ENCODE peak calls at places on chromosome 12, in four cellular contexts. W is GM06990, N is H9, Q is cardiac fibroblast. F is an unnamed sample.

GRCh38 chr12:13097526-13097925 is 5.9 kb downstream of the GSG1 start:
- DNase-seq in W (no peak), N (no peak), Q (peak), F (no peak)

GRCh38 chr12:103715494-103715893 is 125.5 kb downstream of the NT5DC3 start:
- DNase-seq in Q (no peak), N (no peak), W (no peak), F (no peak)

GRCh38 chr12:116123511-116124258 is 153.8 kb downstream of the MED13L start:
- DNase-seq in N (no peak), Q (peak), W (peak), F (peak)

GRCh38 chr12:43271659-43272058 is 280.3 kb downstream of the ADAMTS20 start:
- DNase-seq in N (no peak), Q (no peak), W (no peak), F (no peak)

GRCh38 chr12:124740691-124741137 is 123.0 kb downstream of the SCARB1 start:
- DNase-seq in Q (peak), W (no peak), N (no peak), F (peak)

GRCh38 chr12:46832084-46832704 is 6.4 kb upstream of the SLC38A4 start:
- DNase-seq in N (peak), W (no peak), Q (no peak), F (no peak)

GRCh38 chr12:78407722-78408121 is 456.9 kb upstream of the SYT1 start:
- DNase-seq in Q (peak), N (no peak), W (no peak), F (no peak)

GRCh38 chr12:779745-780734 is 27.7 kb downstream of the WNK1 start:
- DNase-seq in Q (peak), N (no peak), W (no peak), F (no peak)

GRCh38 chr12:44526655-44527199 is 349.4 kb downstream of the NELL2 start:
- DNase-seq in N (no peak), W (no peak), Q (no peak), F (no peak)

GRCh38 chr12:67957383-67957782 is 31.9 kb upstream of the IFNG-AS1 start:
- DNase-seq in W (no peak), N (no peak), Q (no peak), F (no peak)

GRCh38 chr12:120117961-120118709 is 1.6 kb upstream of the RAB35 start:
- DNase-seq in Q (peak), N (peak), W (no peak), F (no peak)

GRCh38 chr12:54384591-54385041 is at the start of gene ZNF385A:
- DNase-seq in Q (no peak), W (no peak), N (no peak), F (no peak)

DNA sequence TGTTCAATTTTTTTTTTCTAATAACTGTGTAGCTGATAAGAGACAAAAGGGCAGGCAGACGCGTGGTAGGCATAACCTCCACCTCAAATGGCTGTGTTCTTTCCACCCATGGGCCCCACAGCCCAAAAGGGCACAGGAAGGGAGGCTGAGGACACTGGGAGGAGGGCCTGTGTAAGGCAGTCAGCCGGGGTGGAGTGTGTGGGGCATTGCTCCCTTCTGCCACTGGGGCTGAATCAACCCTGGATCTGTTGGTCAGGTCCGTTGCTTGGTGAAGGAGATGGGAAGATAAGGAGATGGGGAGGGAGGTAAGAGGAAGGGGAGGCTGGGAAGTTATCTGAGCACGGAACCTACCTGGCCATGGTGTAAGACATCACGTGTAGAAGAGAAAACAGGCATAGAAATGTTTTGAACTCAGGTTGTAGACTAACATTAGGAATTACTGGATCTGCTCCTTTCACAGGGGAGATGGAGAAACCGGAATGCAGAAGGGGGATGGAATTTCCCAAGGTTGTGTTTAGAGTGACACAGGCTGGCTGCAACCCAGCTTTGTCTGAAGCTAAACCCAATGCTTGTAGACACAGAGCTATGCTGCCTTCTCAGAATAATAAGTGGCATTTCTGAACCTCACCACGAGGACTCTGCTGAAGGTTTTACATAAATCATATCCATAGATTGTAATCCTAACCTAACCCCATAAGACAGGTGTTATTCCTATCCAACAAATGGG is 138.5 kb upstream of the NOS1 start:
- DNase-seq in Q (no peak), N (no peak), W (no peak), F (no peak)
- TF ChIP-seq CTCF in Q (no peak), N (no peak), W (no peak), F (no peak)

GRCh38 chr12:53069621-53070410 is 9.4 kb downstream of the SPRYD3 start:
- DNase-seq in N (peak), Q (no peak), W (no peak), F (no peak)

GRCh38 chr12:53070901-53071492 is 8.2 kb downstream of the SPRYD3 start:
- DNase-seq in N (peak), W (no peak), Q (no peak), F (no peak)

GRCh38 chr12:53074290-53074998 is 4.7 kb downstream of the SPRYD3 start:
- DNase-seq in N (no peak), W (no peak), Q (no peak), F (no peak)

GRCh38 chr12:53073881-53074280 is 5.3 kb downstream of the SPRYD3 start:
- DNase-seq in Q (no peak), N (no peak), W (no peak), F (no peak)

DNA sequence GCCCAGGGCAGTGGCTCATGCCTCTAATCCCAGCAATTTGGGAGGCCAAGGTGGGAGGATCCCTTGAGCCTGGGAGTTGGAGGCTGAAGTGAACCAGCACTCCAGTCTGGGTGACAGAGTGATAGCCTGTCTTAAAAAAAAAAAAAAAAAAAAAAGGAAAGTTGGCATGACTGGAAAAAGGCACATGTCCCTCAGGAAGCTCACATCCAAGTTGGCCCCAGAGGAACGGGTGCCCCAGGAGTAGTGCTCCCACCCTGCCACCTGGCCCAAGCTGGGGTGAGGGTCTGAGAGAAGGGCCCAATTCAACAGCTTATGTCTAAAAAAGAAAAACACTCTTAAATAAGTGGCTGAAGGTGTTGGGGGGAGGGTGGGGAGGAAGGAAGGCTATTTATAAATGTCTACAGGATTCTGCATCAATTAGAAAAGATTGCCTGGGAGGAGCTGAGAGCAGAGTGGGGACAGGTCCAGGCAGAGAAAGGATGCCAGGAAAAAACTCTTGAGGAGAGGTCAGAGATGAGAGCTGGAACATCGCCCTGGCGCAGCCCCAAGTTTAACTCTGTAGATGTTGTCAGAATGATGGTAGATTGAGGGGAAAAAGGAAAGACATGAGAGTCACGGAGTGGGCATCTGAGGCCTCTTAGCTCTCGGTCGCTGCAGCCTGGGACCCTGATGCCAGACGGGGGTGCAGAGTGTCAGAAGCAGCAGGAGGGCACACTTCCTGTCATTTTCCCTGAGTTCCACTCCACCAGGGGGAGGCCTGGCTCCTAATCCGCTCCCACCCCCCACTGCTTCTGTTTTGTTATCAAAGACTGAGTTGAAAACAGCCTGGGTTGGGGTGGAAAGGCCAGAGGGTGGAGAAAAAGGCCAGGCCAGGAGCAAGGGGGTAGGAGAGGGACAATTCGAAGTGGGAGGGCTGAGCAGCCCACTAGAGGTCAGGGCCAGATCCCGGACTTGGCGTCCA is 7.3 kb downstream of the SPRYD3 start:
- DNase-seq in W (no peak), Q (peak), N (peak), F (no peak)
- TF ChIP-seq CTCF in W (no peak), Q (peak), N (peak), F (no peak)

GRCh38 chr12:108129017-108129812 is at the start of gene WSCD2:
- DNase-seq in W (peak), N (peak), Q (no peak), F (peak)
- TF ChIP-seq CTCF in W (no peak), N (peak), Q (no peak), F (no peak)

DNA sequence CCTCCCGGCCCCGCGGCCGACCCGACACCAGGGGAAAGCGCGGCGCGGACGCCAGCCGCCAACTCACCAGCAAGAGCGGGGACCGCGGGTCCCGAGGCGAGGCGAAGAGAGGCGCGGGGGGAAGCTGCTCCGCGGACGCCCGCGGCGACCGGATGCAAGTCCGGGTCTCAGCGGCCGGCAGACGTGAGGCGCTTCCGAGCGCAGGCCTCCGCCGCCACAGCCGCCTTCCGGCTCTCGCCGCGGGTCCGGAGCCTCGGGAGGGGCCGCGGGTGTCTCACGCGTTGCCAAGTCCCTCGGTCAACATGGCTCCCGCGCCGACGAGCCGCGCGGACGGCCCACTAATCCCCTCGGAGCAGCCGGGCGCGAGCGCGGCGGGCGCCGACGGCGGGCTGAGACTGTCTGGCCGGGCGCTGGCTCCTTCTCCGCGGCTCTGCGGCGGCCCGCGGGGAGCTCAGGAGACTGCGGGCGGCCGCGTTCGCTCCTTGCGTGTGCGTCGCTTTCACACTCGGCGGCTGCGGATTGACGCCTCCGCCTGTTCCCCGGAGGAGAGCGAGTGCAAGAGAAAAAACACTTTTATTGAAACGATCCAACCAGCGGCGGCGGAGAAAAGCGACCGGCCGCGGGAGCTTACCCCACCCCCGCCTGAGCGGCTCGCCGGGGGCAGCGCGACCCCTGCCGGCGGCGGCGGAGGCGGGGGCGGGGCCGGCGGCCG is at the start of gene CDK17:
- DNase-seq in W (peak), Q (peak), N (peak), F (peak)
- TF ChIP-seq CTCF in W (peak), Q (peak), N (peak), F (peak)

GRCh38 chr12:82870825-82871377 is 184.2 kb downstream of the TMTC2 start:
- DNase-seq in N (no peak), Q (no peak), W (no peak), F (no peak)

GRCh38 chr12:82866227-82866803 is 179.6 kb downstream of the TMTC2 start:
- DNase-seq in W (no peak), Q (no peak), N (no peak), F (no peak)

GRCh38 chr12:82862876-82863649 is 176.4 kb downstream of the TMTC2 start:
- DNase-seq in W (no peak), Q (no peak), N (no peak), F (no peak)

GRCh38 chr12:82866946-82867345 is 180.2 kb downstream of the TMTC2 start:
- DNase-seq in W (no peak), N (no peak), Q (no peak), F (no peak)

GRCh38 chr12:82867782-82868505 is 181.2 kb downstream of the TMTC2 start:
- DNase-seq in W (no peak), N (no peak), Q (no peak), F (no peak)
- TF ChIP-seq CTCF in W (no peak), N (no peak), Q (no peak), F (no peak)

GRCh38 chr12:26158078-26158764 is 33.4 kb upstream of the BHLHE41 start:
- DNase-seq in W (peak), N (peak), Q (no peak), F (no peak)
- TF ChIP-seq CTCF in W (peak), N (no peak), Q (no peak), F (no peak)

GRCh38 chr12:92539966-92540791 is 162.6 kb upstream of the PLEKHG7 start:
- DNase-seq in Q (no peak), W (no peak), N (peak), F (no peak)
- TF ChIP-seq CTCF in Q (no peak), W (no peak), N (peak), F (no peak)